ENCODE peak calls at places on chromosomes 2 and 18, in seven cellular contexts. One of them, this sample, is unnamed.

GRCh38 chr2:62036761-62037250 is 131.3 kb downstream of the COMMD1 start:
- DNase-seq in suprapubic skin: no peak
- DNase-seq in BJ: no peak
- DNase-seq in AG04450: no peak
- DNase-seq in HFFc6: no peak
- DNase-seq in RWPE1: no peak
- DNase-seq in adrenal gland: no peak
- DNase-seq in this sample: no peak

GRCh38 chr2:165407464-165407863 is 62.0 kb upstream of the CSRNP3 start:
- DNase-seq in suprapubic skin: no peak
- DNase-seq in BJ: no peak
- DNase-seq in AG04450: no peak
- DNase-seq in HFFc6: no peak
- DNase-seq in RWPE1: no peak
- DNase-seq in adrenal gland: no peak
- DNase-seq in this sample: no peak

GRCh38 chr2:235026137-235026536 is 74.3 kb downstream of the SH3BP4 start:
- DNase-seq in suprapubic skin: no peak
- DNase-seq in BJ: peak
- DNase-seq in AG04450: peak
- DNase-seq in HFFc6: peak
- DNase-seq in RWPE1: peak
- DNase-seq in adrenal gland: peak
- DNase-seq in this sample: no peak

GRCh38 chr2:43086451-43087221 is 139.8 kb downstream of the ZFP36L2 start:
- DNase-seq in suprapubic skin: peak
- DNase-seq in BJ: peak
- DNase-seq in AG04450: peak
- DNase-seq in HFFc6: peak
- DNase-seq in RWPE1: peak
- DNase-seq in adrenal gland: peak
- DNase-seq in this sample: no peak

GRCh38 chr2:98486374-98486981 is 41.8 kb downstream of the INPP4A start:
- DNase-seq in suprapubic skin: no peak
- DNase-seq in BJ: no peak
- DNase-seq in AG04450: no peak
- DNase-seq in HFFc6: no peak
- DNase-seq in RWPE1: no peak
- DNase-seq in adrenal gland: peak
- DNase-seq in this sample: no peak

GRCh38 chr2:232476791-232477190 is 10.8 kb downstream of the ECEL1 start:
- DNase-seq in suprapubic skin: peak
- DNase-seq in BJ: no peak
- DNase-seq in AG04450: no peak
- DNase-seq in HFFc6: no peak
- DNase-seq in RWPE1: no peak
- DNase-seq in adrenal gland: no peak
- DNase-seq in this sample: no peak

GRCh38 chr2:173119944-173120343 is 44.3 kb downstream of the MAP3K20 start:
- DNase-seq in suprapubic skin: no peak
- DNase-seq in BJ: no peak
- DNase-seq in AG04450: no peak
- DNase-seq in HFFc6: no peak
- DNase-seq in RWPE1: no peak
- DNase-seq in adrenal gland: no peak
- DNase-seq in this sample: no peak

GRCh38 chr2:156229724-156230362 is 102.7 kb downstream of the NR4A2 start:
- DNase-seq in suprapubic skin: no peak
- DNase-seq in BJ: no peak
- DNase-seq in AG04450: no peak
- DNase-seq in HFFc6: no peak
- DNase-seq in RWPE1: no peak
- DNase-seq in adrenal gland: no peak
- DNase-seq in this sample: no peak

GRCh38 chr2:211982162-211982561 is 556.4 kb downstream of the ERBB4 start:
- DNase-seq in suprapubic skin: no peak
- DNase-seq in BJ: no peak
- DNase-seq in AG04450: no peak
- DNase-seq in HFFc6: no peak
- DNase-seq in RWPE1: no peak
- DNase-seq in adrenal gland: no peak
- DNase-seq in this sample: no peak

GRCh38 chr18:46338761-46339160 is 234.6 kb downstream of the HAUS1 start:
- DNase-seq in suprapubic skin: no peak
- DNase-seq in BJ: no peak
- DNase-seq in AG04450: no peak
- DNase-seq in HFFc6: no peak
- DNase-seq in RWPE1: no peak
- DNase-seq in adrenal gland: no peak
- DNase-seq in this sample: peak

GRCh38 chr18:63438181-63438580 is 15.9 kb upstream of the VPS4B start:
- DNase-seq in suprapubic skin: no peak
- DNase-seq in BJ: no peak
- DNase-seq in AG04450: no peak
- DNase-seq in HFFc6: no peak
- DNase-seq in RWPE1: no peak
- DNase-seq in adrenal gland: peak
- DNase-seq in this sample: no peak

GRCh38 chr2:129144082-129144791 is 825.6 kb upstream of the HS6ST1 start:
- DNase-seq in suprapubic skin: no peak
- DNase-seq in BJ: no peak
- DNase-seq in AG04450: no peak
- DNase-seq in HFFc6: no peak
- DNase-seq in RWPE1: no peak
- DNase-seq in adrenal gland: no peak
- DNase-seq in this sample: no peak

GRCh38 chr2:233285921-233286320 is 21.7 kb upstream of the SAG start:
- DNase-seq in suprapubic skin: no peak
- DNase-seq in BJ: no peak
- DNase-seq in AG04450: no peak
- DNase-seq in HFFc6: peak
- DNase-seq in RWPE1: no peak
- DNase-seq in adrenal gland: no peak
- DNase-seq in this sample: no peak

GRCh38 chr2:228180126-228181097 is 1.1 kb downstream of the SPHKAP start:
- DNase-seq in suprapubic skin: no peak
- DNase-seq in BJ: peak
- DNase-seq in AG04450: no peak
- DNase-seq in HFFc6: peak
- DNase-seq in RWPE1: no peak
- DNase-seq in adrenal gland: no peak
- DNase-seq in this sample: peak

GRCh38 chr2:185610301-185610700 is 128.3 kb upstream of the FSIP2 start:
- DNase-seq in suprapubic skin: no peak
- DNase-seq in BJ: no peak
- DNase-seq in AG04450: no peak
- DNase-seq in HFFc6: no peak
- DNase-seq in RWPE1: no peak
- DNase-seq in adrenal gland: no peak
- DNase-seq in this sample: no peak

GRCh38 chr2:96940026-96940601 is 46.3 kb downstream of the FAM178B start:
- DNase-seq in suprapubic skin: no peak
- DNase-seq in BJ: no peak
- DNase-seq in AG04450: no peak
- DNase-seq in HFFc6: no peak
- DNase-seq in RWPE1: no peak
- DNase-seq in adrenal gland: no peak
- DNase-seq in this sample: no peak

GRCh38 chr2:9778012-9778411 is 65.3 kb upstream of the TAF1B start:
- DNase-seq in suprapubic skin: peak
- DNase-seq in BJ: no peak
- DNase-seq in AG04450: no peak
- DNase-seq in HFFc6: no peak
- DNase-seq in RWPE1: no peak
- DNase-seq in adrenal gland: no peak
- DNase-seq in this sample: peak

GRCh38 chr2:9552491-9553178 is 3.0 kb downstream of the ADAM17 start:
- DNase-seq in suprapubic skin: no peak
- DNase-seq in BJ: no peak
- DNase-seq in AG04450: peak
- DNase-seq in HFFc6: peak
- DNase-seq in RWPE1: peak
- DNase-seq in adrenal gland: no peak
- DNase-seq in this sample: no peak

GRCh38 chr2:72112981-72113846 is 34.4 kb downstream of the CYP26B1 start:
- DNase-seq in suprapubic skin: no peak
- DNase-seq in BJ: no peak
- DNase-seq in AG04450: no peak
- DNase-seq in HFFc6: no peak
- DNase-seq in RWPE1: no peak
- DNase-seq in adrenal gland: no peak
- DNase-seq in this sample: no peak

GRCh38 chr2:72116081-72116533 is 31.6 kb downstream of the CYP26B1 start:
- DNase-seq in suprapubic skin: no peak
- DNase-seq in BJ: no peak
- DNase-seq in AG04450: no peak
- DNase-seq in HFFc6: no peak
- DNase-seq in RWPE1: no peak
- DNase-seq in adrenal gland: no peak
- DNase-seq in this sample: no peak

GRCh38 chr2:72115361-72116080 is 32.1 kb downstream of the CYP26B1 start:
- DNase-seq in suprapubic skin: no peak
- DNase-seq in BJ: peak
- DNase-seq in AG04450: peak
- DNase-seq in HFFc6: peak
- DNase-seq in RWPE1: peak
- DNase-seq in adrenal gland: peak
- DNase-seq in this sample: no peak

GRCh38 chr2:72113847-72114692 is 33.6 kb downstream of the CYP26B1 start:
- DNase-seq in suprapubic skin: no peak
- DNase-seq in BJ: no peak
- DNase-seq in AG04450: no peak
- DNase-seq in HFFc6: no peak
- DNase-seq in RWPE1: no peak
- DNase-seq in adrenal gland: no peak
- DNase-seq in this sample: no peak

GRCh38 chr2:72114693-72115051 is 33.0 kb downstream of the CYP26B1 start:
- DNase-seq in suprapubic skin: peak
- DNase-seq in BJ: no peak
- DNase-seq in AG04450: no peak
- DNase-seq in HFFc6: no peak
- DNase-seq in RWPE1: no peak
- DNase-seq in adrenal gland: no peak
- DNase-seq in this sample: no peak
- TF ChIP-seq CTCF in suprapubic skin: no peak
- TF ChIP-seq CTCF in BJ: no peak
- TF ChIP-seq CTCF in AG04450: no peak
- TF ChIP-seq CTCF in HFFc6: no peak
- TF ChIP-seq CTCF in RWPE1: no peak
- TF ChIP-seq CTCF in adrenal gland: no peak
- TF ChIP-seq CTCF in this sample: no peak

DNA sequence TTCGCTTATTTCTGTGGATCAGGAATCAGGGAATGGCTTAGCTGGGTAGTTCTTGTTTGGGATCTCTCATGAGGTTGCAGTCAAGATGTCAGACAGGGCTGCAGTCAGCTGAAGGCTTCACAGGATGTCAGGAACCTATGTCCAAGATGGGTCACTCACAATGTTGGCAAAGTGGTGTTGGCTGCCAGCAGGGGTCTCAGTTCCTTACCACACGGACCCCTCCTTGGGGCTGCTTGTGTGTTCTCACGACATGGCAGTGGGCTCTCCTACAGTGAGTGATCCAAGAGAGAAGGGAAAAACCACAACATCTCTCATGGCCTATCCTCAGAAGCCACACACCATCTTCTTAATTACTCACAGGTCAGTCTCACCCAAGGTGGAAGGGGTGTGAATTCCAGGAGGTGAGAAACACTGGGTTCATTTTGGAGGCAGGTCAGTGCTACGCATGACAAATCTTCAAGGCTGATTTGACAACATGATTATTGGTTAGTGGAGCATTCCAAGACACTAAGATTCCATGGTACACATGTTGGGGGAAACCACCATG is 1.3 kb upstream of the ANTXR1 start:
- DNase-seq in suprapubic skin: no peak
- DNase-seq in BJ: no peak
- DNase-seq in AG04450: no peak
- DNase-seq in HFFc6: no peak
- DNase-seq in RWPE1: no peak
- DNase-seq in adrenal gland: no peak
- DNase-seq in this sample: peak
- TF ChIP-seq CTCF in suprapubic skin: no peak
- TF ChIP-seq CTCF in BJ: peak
- TF ChIP-seq CTCF in AG04450: no peak
- TF ChIP-seq CTCF in HFFc6: peak
- TF ChIP-seq CTCF in RWPE1: no peak
- TF ChIP-seq CTCF in adrenal gland: no peak
- TF ChIP-seq CTCF in this sample: peak

DNA sequence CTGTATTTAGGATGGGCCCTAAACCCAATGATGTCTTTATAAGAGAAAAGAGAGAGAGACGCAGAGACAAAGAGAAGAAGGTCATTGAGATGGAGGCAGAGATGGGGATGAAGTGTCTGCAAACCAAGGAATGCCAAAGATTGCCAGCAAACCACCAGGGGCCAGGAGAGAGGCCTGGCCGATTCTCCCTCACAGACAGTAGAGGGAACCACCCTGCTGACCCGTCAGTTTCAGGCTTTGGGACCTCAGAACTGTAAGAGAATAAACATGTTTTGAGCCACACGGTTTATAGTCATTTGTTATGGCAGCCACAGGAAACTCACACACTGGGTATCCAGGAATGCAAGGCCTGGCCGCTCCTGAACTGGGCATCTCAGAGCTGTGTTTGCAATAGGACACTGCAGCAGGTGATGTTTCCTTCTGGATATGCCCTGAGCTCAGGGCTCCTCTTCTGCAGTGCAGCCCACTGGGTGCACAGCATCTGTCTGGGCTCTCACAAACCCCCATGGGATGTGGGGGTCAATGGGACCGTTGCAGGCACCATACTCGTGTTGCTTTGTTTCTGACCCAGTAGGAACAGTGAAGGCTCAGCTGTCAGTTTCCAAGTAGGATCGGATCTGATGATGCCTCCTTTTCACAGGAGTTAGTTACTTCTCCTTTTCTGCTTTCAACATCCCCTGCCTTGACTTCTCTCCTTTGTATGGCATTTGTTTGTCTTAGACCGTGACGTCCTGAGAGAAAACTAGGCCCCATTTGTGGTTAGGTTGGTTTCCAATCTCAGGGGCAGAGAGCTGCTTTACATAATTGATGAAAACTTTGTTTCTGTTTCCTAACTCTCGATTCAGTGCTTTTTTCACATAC is 20.8 kb downstream of the PTPN18 start:
- DNase-seq in suprapubic skin: no peak
- DNase-seq in BJ: no peak
- DNase-seq in AG04450: no peak
- DNase-seq in HFFc6: no peak
- DNase-seq in RWPE1: no peak
- DNase-seq in adrenal gland: no peak
- DNase-seq in this sample: no peak
- TF ChIP-seq CTCF in suprapubic skin: no peak
- TF ChIP-seq CTCF in BJ: peak
- TF ChIP-seq CTCF in AG04450: peak
- TF ChIP-seq CTCF in HFFc6: no peak
- TF ChIP-seq CTCF in RWPE1: no peak
- TF ChIP-seq CTCF in adrenal gland: no peak
- TF ChIP-seq CTCF in this sample: no peak

DNA sequence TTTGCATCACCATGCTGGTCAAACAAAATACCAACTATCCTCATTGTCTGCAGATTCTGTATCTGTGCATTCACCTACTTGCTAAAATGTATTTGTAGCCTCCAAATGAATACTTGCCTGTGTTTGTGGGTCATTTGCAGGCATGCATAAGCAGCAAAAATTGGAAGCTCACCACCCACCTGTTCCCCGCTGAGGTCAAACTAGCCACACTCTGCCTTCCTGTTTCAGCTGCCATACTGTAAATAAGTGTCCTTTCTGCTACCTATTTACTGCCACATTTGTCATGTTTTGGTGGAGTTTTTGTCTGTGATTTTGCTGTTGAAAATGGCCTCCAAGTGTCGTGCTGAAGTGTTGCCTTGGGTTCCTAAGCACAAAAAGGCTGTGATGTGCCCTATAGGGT is 50.0 kb upstream of the ACMSD start:
- DNase-seq in suprapubic skin: no peak
- DNase-seq in BJ: no peak
- DNase-seq in AG04450: no peak
- DNase-seq in HFFc6: no peak
- DNase-seq in RWPE1: no peak
- DNase-seq in adrenal gland: no peak
- DNase-seq in this sample: no peak
- TF ChIP-seq CTCF in suprapubic skin: no peak
- TF ChIP-seq CTCF in BJ: no peak
- TF ChIP-seq CTCF in AG04450: no peak
- TF ChIP-seq CTCF in HFFc6: no peak
- TF ChIP-seq CTCF in RWPE1: no peak
- TF ChIP-seq CTCF in adrenal gland: no peak
- TF ChIP-seq CTCF in this sample: no peak